ENCODE peak calls at places on chromosomes 4 and X, in four cellular contexts. I is adrenal gland, P is right atrium auricular region, Q is uterus. Z is an unnamed sample.

GRCh38 chr4:110005461-110006056 is 92.9 kb downstream of the EGF start:
- DNase-seq in I (no peak), P (no peak), Q (no peak), Z (no peak)

GRCh38 chrX:3160771-3161170 is 119.5 kb downstream of the ARSF start:
- DNase-seq in I (no peak), P (no peak), Q (no peak), Z (no peak)

GRCh38 chr4:54677416-54677815 is 19.7 kb downstream of the KIT start:
- DNase-seq in I (no peak), P (no peak), Q (no peak), Z (no peak)

GRCh38 chr4:81627617-81628016 is 155.9 kb upstream of the RASGEF1B start:
- DNase-seq in I (no peak), P (no peak), Q (no peak), Z (no peak)

GRCh38 chr4:24158031-24158430 is 268.2 kb upstream of the PPARGC1A start:
- DNase-seq in I (no peak), P (no peak), Q (no peak), Z (no peak)

GRCh38 chrX:45598841-45599240 is 398.2 kb upstream of the DIPK2B start:
- DNase-seq in I (no peak), P (no peak), Q (no peak), Z (no peak)

GRCh38 chrX:150119323-150119722 is 181.0 kb upstream of the EOLA2 start:
- DNase-seq in I (no peak), P (no peak), Q (no peak), Z (no peak)

GRCh38 chr4:157115613-157116340 is 39.8 kb downstream of the GLRB start:
- DNase-seq in I (no peak), P (no peak), Q (no peak), Z (no peak)

GRCh38 chr4:147430111-147430510 is 50.8 kb upstream of the EDNRA start:
- DNase-seq in I (no peak), P (no peak), Q (no peak), Z (no peak)

GRCh38 chrX:110588164-110588563 is 207.5 kb downstream of the CHRDL1 start:
- DNase-seq in I (no peak), P (no peak), Q (no peak), Z (no peak)

GRCh38 chr4:147799986-147800555 is 68.2 kb downstream of the ARHGAP10 start:
- DNase-seq in I (no peak), P (no peak), Q (no peak), Z (no peak)

GRCh38 chr4:87783781-87784180 is 15.6 kb upstream of the IBSP start:
- DNase-seq in I (no peak), P (no peak), Q (no peak), Z (no peak)

GRCh38 chr4:179112441-179113170 is 1670.4 kb upstream of the AGA start:
- DNase-seq in I (no peak), P (no peak), Q (no peak), Z (no peak)

GRCh38 chrX:108437789-108438623 is at the start of gene COL4A6:
- DNase-seq in I (peak), P (no peak), Q (peak), Z (no peak)

GRCh38 chrX:101079223-101079622 is 544 bp downstream of the TMEM35A start:
- DNase-seq in I (no peak), P (no peak), Q (no peak), Z (no peak)

GRCh38 chrX:40471965-40472648 is 108.7 kb upstream of the ATP6AP2 start:
- DNase-seq in I (no peak), P (no peak), Q (peak), Z (peak)

GRCh38 chrX:48920713-48921104 is 1.9 kb upstream of the PIM2 start:
- DNase-seq in I (no peak), P (no peak), Q (no peak), Z (no peak)

GRCh38 chrX:40189018-40189417 is 91.3 kb upstream of the BCOR start:
- DNase-seq in I (no peak), P (no peak), Q (no peak), Z (no peak)

GRCh38 chrX:120752431-120753128 is 122.7 kb upstream of the C1GALT1C1 start:
- DNase-seq in I (no peak), P (no peak), Q (no peak), Z (no peak)

GRCh38 chr4:10098770-10099139 is 17.8 kb downstream of the WDR1 start:
- DNase-seq in I (peak), P (no peak), Q (no peak), Z (no peak)

GRCh38 chr4:87270144-87270543 is 49.7 kb upstream of the KLHL8 start:
- DNase-seq in I (peak), P (no peak), Q (no peak), Z (no peak)

GRCh38 chrX:39226307-39226706 is 425.0 kb downstream of the MID1IP1 start:
- DNase-seq in I (peak), P (no peak), Q (peak), Z (peak)

DNA sequence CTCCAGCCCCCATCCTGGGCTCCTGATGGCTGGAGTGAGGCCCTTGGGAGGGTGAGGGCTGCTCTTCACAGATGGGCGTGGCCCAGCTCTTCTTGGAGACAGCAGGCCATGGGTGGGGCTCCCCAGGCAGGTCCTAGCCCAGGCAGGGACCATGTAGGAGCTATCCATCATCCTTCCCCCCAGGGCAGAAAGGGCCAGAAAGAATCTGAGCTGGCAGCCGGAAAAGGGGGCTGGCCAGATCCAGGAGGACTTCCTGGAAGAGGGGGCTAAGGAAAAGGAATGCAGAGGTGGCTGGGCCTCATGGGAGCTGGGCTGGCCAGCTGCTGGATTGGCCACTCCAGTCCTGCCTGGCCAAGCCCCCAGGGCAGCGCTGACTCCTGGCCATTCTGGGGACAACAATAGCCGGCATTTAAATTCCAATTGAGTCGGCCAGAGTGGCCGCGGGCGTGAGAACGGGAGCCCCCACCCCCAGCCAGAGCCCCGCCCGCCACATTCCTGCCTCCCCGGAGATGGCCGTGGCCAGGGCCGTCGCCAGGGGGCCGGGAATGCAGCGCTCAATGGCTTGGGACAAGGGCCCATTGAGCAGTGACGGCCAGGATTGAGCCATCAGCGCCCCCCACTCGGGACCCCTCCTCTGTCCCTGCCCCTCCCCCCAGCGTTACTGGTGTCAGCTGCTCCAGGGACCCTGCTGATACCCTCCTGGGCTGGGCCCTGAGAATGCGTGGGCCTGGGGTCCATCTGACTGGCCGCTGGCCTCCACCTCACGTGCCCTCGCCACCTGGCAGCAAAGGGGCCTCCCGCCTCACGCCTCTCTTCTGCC is 15.1 kb upstream of the FGFR3 start:
- DNase-seq in I (no peak), P (no peak), Q (no peak), Z (no peak)
- TF ChIP-seq CTCF in I (no peak), P (no peak), Q (no peak), Z (no peak)

DNA sequence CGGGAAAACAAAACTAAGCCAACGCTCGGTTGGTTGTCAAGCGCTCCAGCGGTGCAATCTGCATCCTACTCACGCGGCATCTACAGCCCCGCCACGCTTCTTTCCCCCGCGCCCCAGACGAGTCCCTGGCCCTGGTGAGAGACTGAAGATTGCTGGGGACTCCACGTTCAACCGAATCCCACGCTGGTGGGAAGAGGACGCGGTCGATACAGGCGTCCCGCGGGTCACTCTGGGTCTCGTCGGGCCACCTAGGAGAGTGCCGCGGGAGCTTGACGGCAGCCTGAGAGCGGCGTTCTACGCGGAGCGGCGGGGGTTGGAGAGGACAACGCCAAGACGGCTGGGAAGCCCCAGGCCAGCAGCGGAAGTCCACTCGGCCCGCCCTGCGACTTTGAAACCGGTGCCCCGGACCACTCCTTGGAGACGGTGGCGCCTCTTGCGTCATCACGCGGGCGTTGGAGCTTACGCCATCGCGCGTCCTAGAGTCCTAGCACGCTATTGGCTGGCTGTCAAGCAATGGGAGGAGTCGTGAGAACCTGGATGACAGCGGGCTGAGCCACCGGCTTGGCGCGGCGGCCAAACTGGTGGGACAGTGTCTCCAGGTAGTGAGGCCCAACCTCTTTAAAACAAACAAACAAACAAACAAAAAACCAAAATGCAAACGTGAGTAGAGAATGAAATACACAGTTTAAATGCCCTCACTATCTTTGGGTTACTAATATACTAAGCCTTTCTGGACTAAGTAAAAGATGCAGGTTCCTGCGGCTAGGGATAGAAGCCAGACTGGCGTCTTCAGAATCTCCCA is at the start of gene SCLT1:
- DNase-seq in I (peak), P (peak), Q (peak), Z (peak)
- H3K27ac ChIP-seq in I (peak), P (peak), Q (peak), Z (peak)

GRCh38 chr4:141371206-141371605 is 150.5 kb downstream of the ZNF330 start:
- DNase-seq in I (no peak), P (no peak), Q (no peak), Z (no peak)

GRCh38 chr4:141376769-141377168 is 156.1 kb downstream of the ZNF330 start:
- DNase-seq in I (no peak), P (no peak), Q (no peak), Z (no peak)

GRCh38 chr4:141375855-141376254 is 155.2 kb downstream of the ZNF330 start:
- DNase-seq in I (peak), P (no peak), Q (no peak), Z (no peak)
- TF ChIP-seq CTCF in I (peak), P (no peak), Q (no peak), Z (no peak)

GRCh38 chr4:3075652-3075981 is 1.1 kb downstream of the HTT start:
- DNase-seq in I (no peak), P (no peak), Q (no peak), Z (no peak)
- H3K27ac ChIP-seq in I (peak), P (peak), Q (peak), Z (peak)

DNA sequence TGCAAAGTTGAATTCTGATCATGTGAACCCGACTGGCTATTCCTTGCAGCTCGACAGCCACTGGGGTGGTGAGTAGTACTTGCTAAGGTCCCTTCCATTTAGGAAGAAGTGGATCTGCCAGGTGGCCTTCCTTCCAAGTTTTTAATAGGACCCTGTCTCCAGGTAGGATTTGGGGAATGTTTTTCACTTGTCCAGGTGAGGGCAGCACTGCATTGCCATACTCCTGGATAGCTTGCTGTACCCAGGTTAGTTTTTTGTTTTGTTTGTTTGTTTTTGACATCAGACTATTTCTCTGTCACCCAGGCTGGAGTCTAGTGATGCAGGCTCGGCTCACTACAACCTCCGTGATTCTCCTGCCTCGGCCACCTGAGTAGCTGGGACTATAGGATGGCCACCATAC is 29.8 kb downstream of the SAGE1 start:
- DNase-seq in I (no peak), P (no peak), Q (no peak), Z (no peak)
- TF ChIP-seq CTCF in I (no peak), P (no peak), Q (no peak), Z (no peak)

GRCh38 chr4:40627540-40627939 is 2.1 kb downstream of the RBM47 start:
- DNase-seq in I (no peak), P (no peak), Q (no peak), Z (no peak)

GRCh38 chr4:40628888-40629287 is 776 bp downstream of the RBM47 start:
- DNase-seq in I (no peak), P (no peak), Q (no peak), Z (no peak)

GRCh38 chr4:40626183-40626990 is 3.3 kb downstream of the RBM47 start:
- DNase-seq in I (peak), P (no peak), Q (no peak), Z (no peak)

GRCh38 chr4:40629401-40630334 is at the start of gene RBM47:
- DNase-seq in I (peak), P (no peak), Q (peak), Z (peak)

GRCh38 chr4:40630335-40631021 is 814 bp upstream of the RBM47 start:
- DNase-seq in I (peak), P (peak), Q (peak), Z (peak)
- H3K27ac ChIP-seq in I (peak), P (peak), Q (no peak), Z (peak)

Z was measured in transverse colon.